ENCODE peak calls at places on chromosomes 12 and 14, in four cellular contexts. K is tibial artery, P is right atrium auricular region, W is choroid plexus epithelial cell. Y is an unnamed sample.

GRCh38 chr14:77026166-77026929 is 2.2 kb downstream of the IRF2BPL start:
- DNase-seq in K (peak), P (no peak), W (peak), Y (no peak)

GRCh38 chr14:31449971-31450610 is 7.2 kb downstream of the DTD2 start:
- DNase-seq in P (no peak), W (peak), K (no peak), Y (no peak)

GRCh38 chr12:38508246-38508645 is 191.7 kb downstream of the ALG10B start:
- DNase-seq in W (no peak), K (no peak), P (no peak), Y (no peak)

GRCh38 chr14:62031504-62031903 is 269.3 kb downstream of the SNAPC1 start:
- DNase-seq in W (no peak), P (no peak), K (no peak), Y (no peak)

GRCh38 chr14:35898217-35898775 is 72.2 kb downstream of the BRMS1L start:
- DNase-seq in W (no peak), P (no peak), K (no peak), Y (no peak)

GRCh38 chr14:58821421-58821820 is 183.7 kb downstream of the DACT1 start:
- DNase-seq in K (no peak), P (no peak), W (no peak), Y (no peak)

GRCh38 chr12:14514154-14514842 is 53.4 kb downstream of the PLBD1 start:
- DNase-seq in P (no peak), W (peak), K (no peak), Y (no peak)

GRCh38 chr12:57755454-57756372 is 810 bp downstream of the MARCHF9 start:
- DNase-seq in W (no peak), K (no peak), P (no peak), Y (no peak)

GRCh38 chr14:24172261-24172860 is 481 bp downstream of the REC8 start:
- DNase-seq in K (no peak), P (no peak), W (no peak), Y (no peak)

GRCh38 chr12:111446044-111446581 is 40.4 kb downstream of the SH2B3 start:
- DNase-seq in K (peak), W (peak), P (peak), Y (peak)

GRCh38 chr12:31929140-31929526 is 30.1 kb upstream of the RESF1 start:
- DNase-seq in P (no peak), K (no peak), W (no peak), Y (no peak)

GRCh38 chr14:37036669-37037341 is 135.6 kb downstream of the SLC25A21 start:
- DNase-seq in W (peak), P (no peak), K (no peak), Y (no peak)

GRCh38 chr14:99703381-99703780 is 19.3 kb downstream of the CYP46A1 start:
- DNase-seq in P (no peak), W (no peak), K (no peak), Y (peak)

GRCh38 chr12:20101046-20101445 is 267.3 kb upstream of the PDE3A start:
- DNase-seq in K (peak), P (no peak), W (peak), Y (no peak)

GRCh38 chr14:90453401-90453951 is 56.6 kb downstream of the CALM1 start:
- DNase-seq in P (peak), W (peak), K (no peak), Y (no peak)

GRCh38 chr14:37464192-37464858 is 130.7 kb downstream of the FOXA1 start:
- DNase-seq in P (no peak), W (no peak), K (no peak), Y (no peak)

GRCh38 chr12:15859136-15859535 is 23.1 kb upstream of the STRAP start:
- DNase-seq in P (no peak), K (no peak), W (peak), Y (no peak)

GRCh38 chr12:105294164-105294563 is 36.3 kb upstream of the C12orf75 start:
- DNase-seq in K (no peak), P (no peak), W (no peak), Y (no peak)

GRCh38 chr12:65330341-65330740 is 51.9 kb downstream of the MSRB3 start:
- DNase-seq in P (no peak), W (peak), K (no peak), Y (no peak)

GRCh38 chr14:70585221-70585620 is 15.2 kb downstream of the MED6 start:
- DNase-seq in K (no peak), W (peak), P (no peak), Y (no peak)

GRCh38 chr12:53844989-53845836 is 93.4 kb upstream of the HOXC13 start:
- DNase-seq in K (no peak), P (no peak), W (peak), Y (no peak)

GRCh38 chr14:58055497-58055896 is 96.5 kb downstream of the ARMH4 start:
- DNase-seq in P (no peak), W (no peak), K (no peak), Y (no peak)

GRCh38 chr14:23002592-23002991 is 7.4 kb downstream of the C14orf93 start:
- DNase-seq in K (no peak), P (no peak), W (no peak), Y (no peak)

GRCh38 chr12:51056242-51056641 is 8.1 kb downstream of the LETMD1 start:
- DNase-seq in W (peak), P (no peak), K (no peak), Y (no peak)

GRCh38 chr12:11805043-11805442 is 155.6 kb downstream of the ETV6 start:
- DNase-seq in K (no peak), P (no peak), W (no peak), Y (no peak)
- TF ChIP-seq CTCF in K (peak), P (no peak), W (peak), Y (peak)

DNA sequence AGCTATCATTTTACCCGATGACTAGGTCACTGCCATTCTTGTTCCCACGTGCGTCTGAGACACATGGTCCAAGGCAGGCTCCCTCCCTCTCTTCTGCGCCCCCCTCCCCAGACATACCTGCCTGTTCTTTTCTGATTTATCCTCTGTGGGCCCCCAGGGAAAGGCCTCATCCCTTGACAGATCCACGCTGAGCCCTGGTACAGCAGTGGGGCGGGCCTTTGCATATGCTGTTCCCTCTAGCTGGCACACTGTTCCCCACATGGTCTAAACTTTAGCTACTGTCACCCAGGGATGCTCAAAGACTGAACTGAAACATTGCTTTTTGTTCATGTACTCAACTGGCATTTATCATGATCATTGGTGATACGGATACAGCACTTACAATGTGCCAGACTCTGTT is 122.5 kb downstream of the SCARB1 start:
- DNase-seq in K (no peak), W (no peak), P (no peak), Y (no peak)
- TF ChIP-seq CTCF in K (no peak), W (no peak), P (no peak), Y (no peak)

GRCh38 chr12:1517007-1517406 is 77.4 kb downstream of the FBXL14 start:
- DNase-seq in K (peak), P (no peak), W (peak), Y (no peak)
- TF ChIP-seq CTCF in K (no peak), P (peak), W (peak), Y (peak)

GRCh38 chr14:104941508-104942365 is 17.1 kb downstream of the PLD4 start:
- DNase-seq in P (no peak), W (no peak), K (peak), Y (no peak)

GRCh38 chr14:104942586-104942985 is 17.9 kb downstream of the PLD4 start:
- DNase-seq in W (no peak), K (peak), P (no peak), Y (no peak)

GRCh38 chr14:104939666-104940410 is 15.2 kb downstream of the PLD4 start:
- DNase-seq in W (no peak), P (no peak), K (peak), Y (no peak)

GRCh38 chr14:104938960-104939359 is 14.3 kb downstream of the PLD4 start:
- DNase-seq in K (no peak), W (no peak), P (no peak), Y (no peak)

GRCh38 chr14:104940526-104941150 is 16.0 kb downstream of the PLD4 start:
- DNase-seq in P (no peak), K (no peak), W (peak), Y (no peak)
- TF ChIP-seq CTCF in P (no peak), K (no peak), W (peak), Y (no peak)

DNA sequence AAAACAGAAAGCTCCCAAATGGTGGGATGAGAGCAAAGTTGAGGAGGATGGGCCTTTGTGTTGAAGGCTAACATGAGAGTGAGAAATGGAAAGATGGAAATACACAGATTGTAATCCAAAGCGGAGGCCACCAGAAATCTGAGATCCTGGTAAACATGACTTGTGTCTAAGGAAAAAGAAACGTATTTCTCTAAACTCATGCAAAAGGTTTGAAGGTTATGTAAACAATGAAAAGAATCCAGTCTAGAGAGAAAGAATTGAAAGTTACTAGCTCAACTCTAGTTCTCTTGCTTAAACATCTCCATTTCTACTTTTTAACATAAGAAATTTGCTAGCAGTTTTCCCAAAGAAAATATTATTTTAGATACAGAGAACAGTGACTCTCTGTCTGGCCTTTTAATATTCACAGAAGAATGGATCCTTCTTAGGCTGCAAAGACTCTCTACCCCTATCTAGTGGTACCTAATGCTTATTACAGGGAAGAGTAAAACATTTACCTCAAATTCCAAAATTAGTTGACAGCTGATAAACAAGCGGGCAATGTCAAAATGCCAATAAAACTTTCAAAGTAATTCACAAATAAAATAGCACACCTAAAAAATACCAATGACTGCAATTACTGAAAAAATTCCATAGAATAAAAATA is 75.8 kb upstream of the SOX5 start:
- DNase-seq in W (peak), K (no peak), P (no peak), Y (no peak)
- TF ChIP-seq CTCF in W (no peak), K (no peak), P (peak), Y (peak)

GRCh38 chr14:68661226-68662225 is 131.3 kb downstream of the ZFP36L1 start:
- DNase-seq in W (no peak), P (peak), K (peak), Y (no peak)
- TF ChIP-seq CTCF in W (no peak), P (no peak), K (no peak), Y (no peak)

DNA sequence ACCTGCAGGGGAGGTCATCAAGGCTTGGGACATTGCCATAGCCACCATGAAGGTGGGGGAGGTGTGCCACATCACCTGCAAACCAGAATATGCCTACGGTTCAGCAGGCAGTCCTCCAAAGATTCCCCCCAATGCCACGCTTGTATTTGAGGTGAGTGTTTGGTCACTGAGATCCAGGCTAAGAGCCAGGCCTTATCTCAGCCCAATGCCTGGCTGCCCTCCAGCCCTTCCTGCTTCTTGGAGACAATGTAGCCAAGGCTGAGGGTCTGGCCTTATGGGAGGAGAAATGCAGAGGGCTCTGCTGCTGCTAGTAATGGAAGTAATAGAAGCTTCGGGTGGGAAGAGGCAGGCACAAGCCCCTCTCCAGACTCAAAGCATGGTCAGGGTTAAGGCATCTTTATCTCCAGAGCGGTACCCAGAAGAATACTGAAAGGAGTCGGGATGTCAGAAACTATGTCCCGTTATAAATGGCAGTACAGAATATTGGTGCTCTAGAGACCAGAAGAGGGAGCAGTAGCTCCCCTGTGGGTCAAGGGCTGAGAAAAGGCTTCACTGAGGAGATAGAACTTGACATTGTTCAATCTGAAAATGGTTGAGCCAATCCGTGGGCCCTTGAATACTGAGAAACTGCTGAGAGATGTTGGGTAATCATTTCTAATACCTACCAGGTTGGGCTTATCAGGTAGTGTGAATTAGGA is 3.1 kb downstream of the FKBP4 start:
- DNase-seq in W (peak), P (no peak), K (no peak), Y (no peak)
- TF ChIP-seq CTCF in W (peak), P (peak), K (no peak), Y (peak)

DNA sequence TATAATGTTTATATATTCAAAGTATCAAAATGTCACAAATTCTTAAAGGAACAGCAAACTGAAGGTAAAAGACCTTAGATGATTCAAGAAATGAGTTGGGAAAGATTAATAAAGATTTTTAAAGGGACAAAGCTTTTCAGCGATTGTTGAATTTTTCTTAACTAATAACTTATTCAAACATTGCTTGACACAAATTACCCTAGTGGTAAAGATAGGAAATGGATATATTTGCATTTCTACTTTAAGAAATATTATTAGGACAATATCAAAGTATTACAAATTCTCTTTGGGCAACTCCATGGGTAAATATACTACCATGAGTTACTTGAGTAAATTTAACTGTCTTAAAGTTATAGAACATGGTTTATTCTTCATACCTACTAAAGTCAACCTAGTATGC is 266.0 kb upstream of the GARIN2 start:
- DNase-seq in P (no peak), W (no peak), K (no peak), Y (no peak)
- TF ChIP-seq CTCF in P (peak), W (no peak), K (no peak), Y (no peak)

GRCh38 chr12:49675137-49675536 is 32.1 kb downstream of the FMNL3 start:
- DNase-seq in K (no peak), W (no peak), P (no peak), Y (no peak)

GRCh38 chr12:49672351-49673181 is 34.6 kb downstream of the FMNL3 start:
- DNase-seq in W (no peak), K (no peak), P (no peak), Y (no peak)

GRCh38 chr12:49671051-49671765 is 36.0 kb downstream of the FMNL3 start:
- DNase-seq in K (no peak), W (no peak), P (no peak), Y (no peak)

GRCh38 chr12:49674318-49674985 is 32.8 kb downstream of the FMNL3 start:
- DNase-seq in P (no peak), K (no peak), W (peak), Y (no peak)

DNA sequence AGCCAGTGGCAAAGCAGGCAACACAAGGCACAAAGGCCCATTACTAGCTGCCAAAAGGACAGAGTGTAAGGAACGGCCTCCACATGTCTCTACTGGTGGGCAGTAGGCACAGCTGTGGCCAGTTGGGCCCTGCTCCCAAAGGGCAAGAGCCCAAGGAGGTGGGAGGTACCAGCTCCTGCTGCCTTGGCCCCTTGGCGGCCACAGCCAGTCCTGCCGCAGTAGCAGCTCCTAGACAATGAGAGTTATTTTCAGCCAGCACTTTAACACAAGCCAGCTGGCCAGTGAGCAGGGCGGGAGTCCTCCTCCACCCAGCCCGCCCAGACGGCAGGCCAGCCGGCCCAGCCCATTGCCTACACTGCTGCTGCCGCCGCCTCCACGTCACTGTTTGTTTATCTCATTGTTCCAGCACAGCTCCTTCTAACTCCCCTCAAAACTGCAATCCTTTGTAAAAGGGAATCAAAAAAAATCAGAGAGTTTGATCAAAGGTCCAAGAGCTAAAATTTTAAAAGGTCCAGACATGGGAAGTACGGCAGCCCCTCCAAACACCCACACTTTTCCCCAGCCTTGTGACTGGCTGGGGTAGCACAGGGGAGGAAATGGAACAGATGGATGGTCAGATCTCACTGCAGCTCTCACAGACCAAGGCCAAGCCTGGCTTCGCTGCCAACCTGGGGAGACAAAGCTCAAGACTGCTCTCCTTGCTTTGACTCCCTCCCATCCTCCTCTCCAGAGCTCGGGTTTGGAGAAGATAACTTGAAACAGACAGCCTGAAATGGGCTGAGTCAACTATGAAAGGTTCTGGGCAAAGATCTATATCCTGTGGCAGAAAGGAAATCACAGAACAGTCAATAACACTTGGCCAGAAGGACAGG is 33.5 kb downstream of the FMNL3 start:
- DNase-seq in P (peak), W (peak), K (peak), Y (peak)
- TF ChIP-seq CTCF in P (peak), W (peak), K (peak), Y (peak)

Y was measured in osteocyte.